ENCODE peak calls at places on chromosomes 12 and 14, in eight cellular contexts. One of them, this sample, is unnamed.

GRCh38 chr12:570949-571794 is 92.1 kb downstream of the NINJ2 start:
- DNase-seq in iris pigment epithelial cell: peak
- DNase-seq in mesothelial cell of epicardium: no peak
- DNase-seq in CD4-positive, CD25-positive, alpha-beta regulatory T cell: no peak
- DNase-seq in Karpas-422: no peak
- DNase-seq in WTC11: peak
- DNase-seq in mesendoderm: peak
- DNase-seq in HEK293T: no peak
- DNase-seq in this sample: peak

GRCh38 chr14:84527706-84528105 is 1002.2 kb upstream of the FLRT2 start:
- DNase-seq in iris pigment epithelial cell: no peak
- DNase-seq in CD4-positive, CD25-positive, alpha-beta regulatory T cell: no peak
- DNase-seq in HEK293T: no peak
- DNase-seq in WTC11: no peak
- DNase-seq in Karpas-422: no peak
- DNase-seq in mesendoderm: no peak
- DNase-seq in mesothelial cell of epicardium: no peak
- DNase-seq in this sample: no peak

GRCh38 chr14:69484444-69485113 is at the start of gene PLEKHD1:
- DNase-seq in mesendoderm: peak
- DNase-seq in Karpas-422: no peak
- DNase-seq in WTC11: peak
- DNase-seq in HEK293T: no peak
- DNase-seq in mesothelial cell of epicardium: no peak
- DNase-seq in CD4-positive, CD25-positive, alpha-beta regulatory T cell: no peak
- DNase-seq in iris pigment epithelial cell: no peak
- DNase-seq in this sample: peak

GRCh38 chr14:106652494-106652893 is 1126.1 kb downstream of the TMEM121 start:
- DNase-seq in iris pigment epithelial cell: no peak
- DNase-seq in HEK293T: no peak
- DNase-seq in WTC11: no peak
- DNase-seq in mesothelial cell of epicardium: no peak
- DNase-seq in Karpas-422: no peak
- DNase-seq in CD4-positive, CD25-positive, alpha-beta regulatory T cell: no peak
- DNase-seq in mesendoderm: no peak
- DNase-seq in this sample: peak

GRCh38 chr12:15899282-15899870 is 11.8 kb upstream of the DERA start:
- DNase-seq in iris pigment epithelial cell: no peak
- DNase-seq in mesothelial cell of epicardium: no peak
- DNase-seq in CD4-positive, CD25-positive, alpha-beta regulatory T cell: peak
- DNase-seq in WTC11: no peak
- DNase-seq in HEK293T: no peak
- DNase-seq in mesendoderm: no peak
- DNase-seq in Karpas-422: peak
- DNase-seq in this sample: peak

GRCh38 chr12:3304436-3305135 is 186.4 kb upstream of the PRMT8 start:
- DNase-seq in Karpas-422: no peak
- DNase-seq in CD4-positive, CD25-positive, alpha-beta regulatory T cell: no peak
- DNase-seq in mesendoderm: no peak
- DNase-seq in WTC11: no peak
- DNase-seq in HEK293T: no peak
- DNase-seq in mesothelial cell of epicardium: no peak
- DNase-seq in iris pigment epithelial cell: peak
- DNase-seq in this sample: peak

GRCh38 chr14:20343092-20343854 is at the start of gene PARP2:
- DNase-seq in CD4-positive, CD25-positive, alpha-beta regulatory T cell: peak
- DNase-seq in iris pigment epithelial cell: peak
- DNase-seq in Karpas-422: peak
- DNase-seq in mesendoderm: peak
- DNase-seq in HEK293T: peak
- DNase-seq in WTC11: peak
- DNase-seq in mesothelial cell of epicardium: peak
- DNase-seq in this sample: peak

GRCh38 chr12:107384645-107385044 is 291.3 kb upstream of the CRY1 start:
- DNase-seq in iris pigment epithelial cell: no peak
- DNase-seq in mesendoderm: no peak
- DNase-seq in CD4-positive, CD25-positive, alpha-beta regulatory T cell: no peak
- DNase-seq in HEK293T: peak
- DNase-seq in WTC11: no peak
- DNase-seq in mesothelial cell of epicardium: no peak
- DNase-seq in Karpas-422: no peak
- DNase-seq in this sample: no peak

GRCh38 chr12:65937181-65937641 is 112.9 kb downstream of the HMGA2 start:
- DNase-seq in WTC11: no peak
- DNase-seq in HEK293T: no peak
- DNase-seq in Karpas-422: no peak
- DNase-seq in CD4-positive, CD25-positive, alpha-beta regulatory T cell: no peak
- DNase-seq in iris pigment epithelial cell: no peak
- DNase-seq in mesothelial cell of epicardium: no peak
- DNase-seq in mesendoderm: no peak
- DNase-seq in this sample: peak

GRCh38 chr12:108308432-108308831 is 30.7 kb downstream of the CMKLR1 start:
- DNase-seq in CD4-positive, CD25-positive, alpha-beta regulatory T cell: no peak
- DNase-seq in mesendoderm: peak
- DNase-seq in iris pigment epithelial cell: no peak
- DNase-seq in WTC11: no peak
- DNase-seq in HEK293T: no peak
- DNase-seq in mesothelial cell of epicardium: no peak
- DNase-seq in Karpas-422: no peak
- DNase-seq in this sample: no peak

GRCh38 chr12:49912846-49913245 is 9.1 kb upstream of the FAIM2 start:
- DNase-seq in iris pigment epithelial cell: no peak
- DNase-seq in mesendoderm: no peak
- DNase-seq in HEK293T: no peak
- DNase-seq in mesothelial cell of epicardium: no peak
- DNase-seq in Karpas-422: no peak
- DNase-seq in WTC11: no peak
- DNase-seq in CD4-positive, CD25-positive, alpha-beta regulatory T cell: no peak
- DNase-seq in this sample: no peak

GRCh38 chr12:6373022-6373787 is 2.2 kb downstream of the SCNN1A start:
- DNase-seq in mesendoderm: no peak
- DNase-seq in WTC11: no peak
- DNase-seq in Karpas-422: no peak
- DNase-seq in CD4-positive, CD25-positive, alpha-beta regulatory T cell: no peak
- DNase-seq in mesothelial cell of epicardium: no peak
- DNase-seq in HEK293T: no peak
- DNase-seq in iris pigment epithelial cell: no peak
- DNase-seq in this sample: no peak

GRCh38 chr12:7079826-7080125 is 12.5 kb downstream of the C1R start:
- DNase-seq in mesendoderm: no peak
- DNase-seq in CD4-positive, CD25-positive, alpha-beta regulatory T cell: no peak
- DNase-seq in Karpas-422: no peak
- DNase-seq in mesothelial cell of epicardium: no peak
- DNase-seq in WTC11: no peak
- DNase-seq in iris pigment epithelial cell: peak
- DNase-seq in HEK293T: no peak
- DNase-seq in this sample: peak

GRCh38 chr14:53620890-53621289 is 335.7 kb downstream of the BMP4 start:
- DNase-seq in mesothelial cell of epicardium: no peak
- DNase-seq in Karpas-422: no peak
- DNase-seq in iris pigment epithelial cell: no peak
- DNase-seq in WTC11: no peak
- DNase-seq in CD4-positive, CD25-positive, alpha-beta regulatory T cell: no peak
- DNase-seq in HEK293T: no peak
- DNase-seq in mesendoderm: no peak
- DNase-seq in this sample: no peak

GRCh38 chr14:54606631-54607133 is 39.8 kb downstream of the SAMD4A start:
- DNase-seq in mesendoderm: no peak
- DNase-seq in mesothelial cell of epicardium: no peak
- DNase-seq in iris pigment epithelial cell: peak
- DNase-seq in WTC11: no peak
- DNase-seq in HEK293T: no peak
- DNase-seq in CD4-positive, CD25-positive, alpha-beta regulatory T cell: no peak
- DNase-seq in Karpas-422: no peak
- DNase-seq in this sample: no peak

GRCh38 chr14:65840786-65841185 is 428.3 kb downstream of the FUT8 start:
- DNase-seq in Karpas-422: no peak
- DNase-seq in mesendoderm: no peak
- DNase-seq in WTC11: no peak
- DNase-seq in iris pigment epithelial cell: peak
- DNase-seq in CD4-positive, CD25-positive, alpha-beta regulatory T cell: no peak
- DNase-seq in HEK293T: no peak
- DNase-seq in mesothelial cell of epicardium: no peak
- DNase-seq in this sample: no peak

GRCh38 chr12:53065470-53065869 is 13.7 kb downstream of the SPRYD3 start:
- DNase-seq in mesothelial cell of epicardium: no peak
- DNase-seq in WTC11: peak
- DNase-seq in CD4-positive, CD25-positive, alpha-beta regulatory T cell: no peak
- DNase-seq in mesendoderm: no peak
- DNase-seq in iris pigment epithelial cell: no peak
- DNase-seq in HEK293T: no peak
- DNase-seq in Karpas-422: no peak
- DNase-seq in this sample: no peak

GRCh38 chr12:34394211-34395055 is 372.1 kb downstream of the ALG10 start:
- DNase-seq in WTC11: no peak
- DNase-seq in iris pigment epithelial cell: no peak
- DNase-seq in mesendoderm: no peak
- DNase-seq in Karpas-422: no peak
- DNase-seq in CD4-positive, CD25-positive, alpha-beta regulatory T cell: no peak
- DNase-seq in mesothelial cell of epicardium: peak
- DNase-seq in HEK293T: no peak
- DNase-seq in this sample: no peak

GRCh38 chr12:99984271-99985128 is at the start of gene ANKS1B:
- DNase-seq in WTC11: peak
- DNase-seq in iris pigment epithelial cell: peak
- DNase-seq in Karpas-422: peak
- DNase-seq in CD4-positive, CD25-positive, alpha-beta regulatory T cell: no peak
- DNase-seq in HEK293T: peak
- DNase-seq in mesendoderm: peak
- DNase-seq in mesothelial cell of epicardium: peak
- DNase-seq in this sample: peak

GRCh38 chr14:91144425-91145145 is 30.7 kb downstream of the DGLUCY start:
- DNase-seq in Karpas-422: no peak
- DNase-seq in WTC11: no peak
- DNase-seq in CD4-positive, CD25-positive, alpha-beta regulatory T cell: no peak
- DNase-seq in HEK293T: no peak
- DNase-seq in mesothelial cell of epicardium: no peak
- DNase-seq in mesendoderm: no peak
- DNase-seq in iris pigment epithelial cell: peak
- DNase-seq in this sample: peak

GRCh38 chr12:104477812-104478388 is 21.2 kb downstream of the CHST11 start:
- DNase-seq in mesendoderm: no peak
- DNase-seq in HEK293T: no peak
- DNase-seq in mesothelial cell of epicardium: no peak
- DNase-seq in CD4-positive, CD25-positive, alpha-beta regulatory T cell: no peak
- DNase-seq in Karpas-422: no peak
- DNase-seq in WTC11: no peak
- DNase-seq in iris pigment epithelial cell: no peak
- DNase-seq in this sample: no peak

GRCh38 chr12:124543591-124544310 is 23.7 kb downstream of the NCOR2 start:
- DNase-seq in mesendoderm: no peak
- DNase-seq in WTC11: no peak
- DNase-seq in iris pigment epithelial cell: peak
- DNase-seq in CD4-positive, CD25-positive, alpha-beta regulatory T cell: no peak
- DNase-seq in mesothelial cell of epicardium: no peak
- DNase-seq in Karpas-422: peak
- DNase-seq in HEK293T: no peak
- DNase-seq in this sample: no peak

GRCh38 chr12:115224031-115224430 is 540.1 kb upstream of the TBX3 start:
- DNase-seq in mesothelial cell of epicardium: no peak
- DNase-seq in CD4-positive, CD25-positive, alpha-beta regulatory T cell: no peak
- DNase-seq in mesendoderm: no peak
- DNase-seq in WTC11: no peak
- DNase-seq in HEK293T: no peak
- DNase-seq in Karpas-422: no peak
- DNase-seq in iris pigment epithelial cell: no peak
- DNase-seq in this sample: peak

GRCh38 chr14:64541261-64541970 is 875 bp downstream of the HSPA2 start:
- DNase-seq in mesendoderm: peak
- DNase-seq in mesothelial cell of epicardium: no peak
- DNase-seq in WTC11: no peak
- DNase-seq in iris pigment epithelial cell: no peak
- DNase-seq in Karpas-422: no peak
- DNase-seq in CD4-positive, CD25-positive, alpha-beta regulatory T cell: peak
- DNase-seq in HEK293T: no peak
- DNase-seq in this sample: no peak

GRCh38 chr12:70929029-70929428 is 8.5 kb upstream of the PTPRR start:
- DNase-seq in Karpas-422: no peak
- DNase-seq in CD4-positive, CD25-positive, alpha-beta regulatory T cell: no peak
- DNase-seq in mesendoderm: no peak
- DNase-seq in iris pigment epithelial cell: no peak
- DNase-seq in WTC11: no peak
- DNase-seq in HEK293T: no peak
- DNase-seq in mesothelial cell of epicardium: no peak
- DNase-seq in this sample: no peak

GRCh38 chr12:59084758-59085383 is 164.6 kb upstream of the LRIG3 start:
- DNase-seq in mesendoderm: peak
- DNase-seq in WTC11: peak
- DNase-seq in iris pigment epithelial cell: peak
- DNase-seq in HEK293T: peak
- DNase-seq in CD4-positive, CD25-positive, alpha-beta regulatory T cell: no peak
- DNase-seq in mesothelial cell of epicardium: no peak
- DNase-seq in Karpas-422: no peak
- DNase-seq in this sample: no peak

GRCh38 chr14:53792909-53793308 is 163.7 kb downstream of the BMP4 start:
- DNase-seq in WTC11: peak
- DNase-seq in mesendoderm: peak
- DNase-seq in mesothelial cell of epicardium: no peak
- DNase-seq in CD4-positive, CD25-positive, alpha-beta regulatory T cell: no peak
- DNase-seq in HEK293T: no peak
- DNase-seq in Karpas-422: no peak
- DNase-seq in iris pigment epithelial cell: no peak
- DNase-seq in this sample: no peak

GRCh38 chr12:10705655-10706054 is 17.5 kb downstream of the YBX3 start:
- DNase-seq in mesothelial cell of epicardium: no peak
- DNase-seq in mesendoderm: no peak
- DNase-seq in WTC11: no peak
- DNase-seq in CD4-positive, CD25-positive, alpha-beta regulatory T cell: no peak
- DNase-seq in HEK293T: no peak
- DNase-seq in iris pigment epithelial cell: peak
- DNase-seq in Karpas-422: no peak
- DNase-seq in this sample: no peak

GRCh38 chr14:61126083-61126962 is 145.3 kb downstream of the SLC38A6 start:
- DNase-seq in CD4-positive, CD25-positive, alpha-beta regulatory T cell: no peak
- DNase-seq in mesothelial cell of epicardium: no peak
- DNase-seq in iris pigment epithelial cell: no peak
- DNase-seq in mesendoderm: no peak
- DNase-seq in Karpas-422: no peak
- DNase-seq in WTC11: no peak
- DNase-seq in HEK293T: no peak
- DNase-seq in this sample: no peak

GRCh38 chr12:46372131-46372851 is at the start of gene SLC38A2:
- DNase-seq in mesendoderm: peak
- DNase-seq in CD4-positive, CD25-positive, alpha-beta regulatory T cell: peak
- DNase-seq in Karpas-422: peak
- DNase-seq in WTC11: no peak
- DNase-seq in mesothelial cell of epicardium: peak
- DNase-seq in iris pigment epithelial cell: peak
- DNase-seq in HEK293T: peak
- DNase-seq in this sample: peak

GRCh38 chr12:108525681-108526080 is 10.6 kb downstream of the FICD start:
- DNase-seq in mesothelial cell of epicardium: no peak
- DNase-seq in iris pigment epithelial cell: peak
- DNase-seq in WTC11: no peak
- DNase-seq in CD4-positive, CD25-positive, alpha-beta regulatory T cell: no peak
- DNase-seq in HEK293T: no peak
- DNase-seq in mesendoderm: no peak
- DNase-seq in Karpas-422: no peak
- DNase-seq in this sample: peak

GRCh38 chr14:68376067-68376810 is 416.6 kb downstream of the ZFP36L1 start:
- DNase-seq in iris pigment epithelial cell: no peak
- DNase-seq in Karpas-422: no peak
- DNase-seq in CD4-positive, CD25-positive, alpha-beta regulatory T cell: no peak
- DNase-seq in mesothelial cell of epicardium: no peak
- DNase-seq in HEK293T: no peak
- DNase-seq in mesendoderm: no peak
- DNase-seq in WTC11: no peak
- DNase-seq in this sample: no peak

GRCh38 chr12:99450231-99450630 is 197.3 kb upstream of the GARIN6 start:
- DNase-seq in iris pigment epithelial cell: no peak
- DNase-seq in mesendoderm: no peak
- DNase-seq in HEK293T: no peak
- DNase-seq in mesothelial cell of epicardium: no peak
- DNase-seq in WTC11: no peak
- DNase-seq in Karpas-422: no peak
- DNase-seq in CD4-positive, CD25-positive, alpha-beta regulatory T cell: no peak
- DNase-seq in this sample: no peak

GRCh38 chr12:52223411-52224039 is 9.5 kb upstream of the KRT7 start:
- DNase-seq in iris pigment epithelial cell: no peak
- DNase-seq in Karpas-422: no peak
- DNase-seq in HEK293T: no peak
- DNase-seq in mesothelial cell of epicardium: no peak
- DNase-seq in mesendoderm: no peak
- DNase-seq in CD4-positive, CD25-positive, alpha-beta regulatory T cell: no peak
- DNase-seq in WTC11: no peak
- DNase-seq in this sample: no peak

This sample was measured in epithelial cell of esophagus.